ENCODE peak calls at places on chromosomes 11 and 22, in four cellular contexts. I is fibroblast of lung, O is kidney, K is suprapubic skin. D is an unnamed sample.

GRCh38 chr11:113462830-113463229 is 12.4 kb downstream of the DRD2 start:
- DNase-seq in O (no peak), K (no peak), I (no peak), D (no peak)

GRCh38 chr11:132131962-132132361 is 761.5 kb downstream of the NTM start:
- DNase-seq in O (no peak), I (no peak), K (no peak), D (no peak)

GRCh38 chr11:64103377-64103985 is 62.4 kb downstream of the MACROD1 start:
- DNase-seq in O (no peak), I (no peak), K (no peak), D (no peak)

GRCh38 chr11:119793335-119793984 is 64.5 kb upstream of the NECTIN1 start:
- DNase-seq in I (no peak), O (peak), K (no peak), D (no peak)

GRCh38 chr22:40392618-40393017 is 22.2 kb downstream of the SGSM3 start:
- DNase-seq in O (no peak), I (no peak), K (no peak), D (no peak)

GRCh38 chr22:36759481-36760159 is 16.3 kb downstream of the IFT27 start:
- DNase-seq in K (peak), O (no peak), I (no peak), D (no peak)

GRCh38 chr11:45104790-45105084 is 41.7 kb upstream of the PRDM11 start:
- DNase-seq in I (no peak), K (peak), O (peak), D (no peak)

GRCh38 chr22:26846645-26847044 is 189.3 kb downstream of the MIAT start:
- DNase-seq in I (no peak), O (no peak), K (peak), D (no peak)

GRCh38 chr22:46049726-46050450 is 72.9 kb upstream of the WNT7B start:
- DNase-seq in O (peak), I (no peak), K (peak), D (no peak)

GRCh38 chr11:46363031-46363407 is 15.8 kb downstream of the DGKZ start:
- DNase-seq in K (no peak), O (peak), I (no peak), D (no peak)

GRCh38 chr22:27462190-27462589 is 339.4 kb downstream of the MN1 start:
- DNase-seq in I (no peak), K (no peak), O (no peak), D (peak)

GRCh38 chr11:125299821-125300220 is 135.3 kb downstream of the PKNOX2 start:
- DNase-seq in K (no peak), I (no peak), O (peak), D (no peak)

GRCh38 chr11:46210133-46210636 is 67.3 kb upstream of the CREB3L1 start:
- DNase-seq in I (peak), O (no peak), K (no peak), D (no peak)

GRCh38 chr11:133955091-133955846 is 1.5 kb downstream of the IGSF9B start:
- DNase-seq in I (no peak), K (no peak), O (no peak), D (no peak)

GRCh38 chr11:102421262-102421661 is 31.3 kb downstream of the TMEM123 start:
- DNase-seq in K (no peak), I (no peak), O (no peak), D (no peak)

GRCh38 chr11:60929774-60930173 is 5.5 kb downstream of the TMEM132A start:
- DNase-seq in O (no peak), I (no peak), K (no peak), D (no peak)

DNA sequence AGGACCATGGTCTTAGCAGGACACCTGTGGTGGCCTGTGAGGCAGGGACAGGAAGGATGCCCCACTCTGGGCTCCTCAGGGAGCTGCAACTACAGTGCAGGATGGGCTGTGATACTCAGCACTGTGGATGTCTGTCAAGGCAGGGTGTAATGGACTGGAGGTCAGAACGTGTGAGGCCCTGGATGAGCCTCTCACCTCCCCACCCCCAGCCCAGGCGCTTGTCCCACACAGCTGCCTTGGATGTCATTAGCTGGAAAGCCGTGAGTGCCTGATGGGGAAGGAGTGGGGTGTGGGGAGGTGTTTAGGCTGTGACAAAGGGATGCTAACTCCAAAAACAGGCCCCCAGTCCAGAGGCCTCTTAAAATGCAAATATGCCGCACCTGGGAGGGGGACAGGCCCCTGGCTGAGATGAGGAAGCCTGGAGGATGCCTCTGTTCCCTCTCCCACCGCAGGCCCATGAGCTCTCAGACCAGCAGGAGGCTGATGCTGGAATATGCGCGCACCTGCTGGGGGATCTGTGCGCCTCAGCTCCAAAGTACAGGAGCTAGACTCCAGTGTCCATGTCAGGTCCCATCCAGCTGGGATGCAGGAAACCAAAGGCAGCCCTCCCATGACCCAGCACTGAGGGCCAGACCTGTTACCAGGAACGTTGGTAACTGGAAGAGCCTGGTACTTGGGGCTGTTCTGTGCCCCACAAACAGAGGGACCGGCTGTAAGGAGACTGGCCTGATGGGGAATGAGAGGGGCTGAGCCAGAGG is 25.1 kb downstream of the RSPH14 start:
- DNase-seq in O (no peak), I (no peak), K (no peak), D (no peak)
- TF ChIP-seq CTCF in O (no peak), I (no peak), K (no peak), D (no peak)

GRCh38 chr11:110098645-110099044 is 5.5 kb downstream of the ZC3H12C start:
- DNase-seq in I (no peak), K (no peak), O (no peak), D (no peak)
- TF ChIP-seq CTCF in I (no peak), K (no peak), O (no peak), D (no peak)

GRCh38 chr11:127629200-127629599 is 628.6 kb upstream of the KIRREL3 start:
- DNase-seq in I (no peak), K (no peak), O (no peak), D (no peak)

GRCh38 chr11:127624455-127624854 is 623.9 kb upstream of the KIRREL3 start:
- DNase-seq in K (no peak), I (peak), O (no peak), D (no peak)

GRCh38 chr11:127625402-127625801 is 624.8 kb upstream of the KIRREL3 start:
- DNase-seq in I (no peak), O (no peak), K (no peak), D (no peak)

GRCh38 chr11:127627629-127628462 is 627.3 kb upstream of the KIRREL3 start:
- DNase-seq in K (no peak), O (peak), I (no peak), D (no peak)

GRCh38 chr11:127628463-127628785 is 627.9 kb upstream of the KIRREL3 start:
- DNase-seq in K (no peak), O (no peak), I (no peak), D (no peak)
- TF ChIP-seq CTCF in K (no peak), O (no peak), I (no peak), D (no peak)

GRCh38 chr11:76918941-76919386 is 58.2 kb downstream of the ACER3 start:
- DNase-seq in I (peak), O (no peak), K (no peak), D (no peak)
- TF ChIP-seq CTCF in I (peak), O (peak), K (peak), D (peak)

GRCh38 chr22:49236541-49237075 is 591.1 kb downstream of the BRD1 start:
- DNase-seq in K (no peak), O (no peak), I (no peak), D (no peak)

GRCh38 chr22:49237703-49238102 is 590.0 kb downstream of the BRD1 start:
- DNase-seq in K (no peak), O (no peak), I (no peak), D (no peak)

GRCh38 chr22:49238181-49239141 is 589.2 kb downstream of the BRD1 start:
- DNase-seq in I (no peak), K (peak), O (peak), D (no peak)

GRCh38 chr22:49235463-49236300 is 592.0 kb downstream of the BRD1 start:
- DNase-seq in I (no peak), O (no peak), K (no peak), D (no peak)

GRCh38 chr22:49237279-49237678 is 590.4 kb downstream of the BRD1 start:
- DNase-seq in I (no peak), K (no peak), O (no peak), D (no peak)
- TF ChIP-seq CTCF in I (no peak), K (no peak), O (no peak), D (no peak)

D was measured in progenitor cell of endocrine pancreas.